ENCODE peak calls at places on chromosomes 16 and 17, in four cellular contexts. C is endodermal cell, Z is sigmoid colon, R is left ventricle myocardium inferior. P is an unnamed sample.
A peak's percentile ranks its signal among the peaks of the same experiment; 100 is the strongest.

GRCh38 chr17:66043419-66043818 is 148.5 kb downstream of the CEP112 start:
- DNase-seq in C (no peak), Z (no peak), R (no peak), P (no peak)

GRCh38 chr17:80586464-80587228 is 42.0 kb downstream of the RPTOR start:
- DNase-seq in C (no peak), Z (no peak), R (no peak), P (no peak)

GRCh38 chr17:44591223-44591622 is 33.9 kb downstream of the FZD2 start:
- DNase-seq in C (no peak), Z (no peak), R (no peak), P (peak; percentile 29)

GRCh38 chr16:17396762-17397498 is 73.8 kb downstream of the XYLT1 start:
- DNase-seq in C (no peak), Z (no peak), R (no peak), P (peak; percentile 19)

GRCh38 chr17:51006601-51007000 is 114.1 kb downstream of the SPAG9 start:
- DNase-seq in C (no peak), Z (no peak), R (no peak), P (peak; percentile 47)

GRCh38 chr16:54193656-54194007 is 93.0 kb downstream of the IRX3 start:
- DNase-seq in C (peak; percentile 95), Z (peak; percentile 76), R (peak; percentile 83), P (peak; percentile 93)

GRCh38 chr17:43771463-43771862 is 7.3 kb downstream of the DUSP3 start:
- DNase-seq in C (no peak), Z (no peak), R (no peak), P (no peak)

GRCh38 chr16:63629272-63629671 is 1492.6 kb downstream of the CDH11 start:
- DNase-seq in C (no peak), Z (no peak), R (no peak), P (no peak)

GRCh38 chr17:5610956-5611355 is 26.6 kb upstream of the NLRP1 start:
- DNase-seq in C (no peak), Z (no peak), R (no peak), P (no peak)

GRCh38 chr16:57266531-57267268 is 17.8 kb downstream of the PLLP start:
- DNase-seq in C (no peak), Z (no peak), R (no peak), P (peak; percentile 59)

GRCh38 chr17:66446419-66446818 is 144.0 kb downstream of the PRKCA start:
- DNase-seq in C (no peak), Z (no peak), R (no peak), P (no peak)

GRCh38 chr17:16304832-16305231 is 48.4 kb downstream of the CENPV start:
- DNase-seq in C (peak; percentile 80), Z (no peak), R (no peak), P (no peak)

GRCh38 chr16:19912445-19913305 is 28.0 kb upstream of the GPRC5B start:
- DNase-seq in C (peak; percentile 49), Z (no peak), R (no peak), P (no peak)

GRCh38 chr16:88552815-88553214 is 17.4 kb upstream of the ZC3H18 start:
- DNase-seq in C (no peak), Z (no peak), R (no peak), P (no peak)

GRCh38 chr16:79599256-79599836 is 1.2 kb downstream of the MAF start:
- DNase-seq in C (peak; percentile 84), Z (peak; percentile 66), R (peak; percentile 29), P (peak; percentile 91)

GRCh38 chr16:85715169-85716015 is 26.6 kb upstream of the GINS2 start:
- DNase-seq in C (no peak), Z (no peak), R (no peak), P (peak; percentile 65)

GRCh38 chr16:83215417-83216001 is 588.7 kb downstream of the CDH13 start:
- DNase-seq in C (peak; percentile 97), Z (no peak), R (no peak), P (peak; percentile 73)

GRCh38 chr17:67606896-67607604 is 110.7 kb upstream of the NOL11 start:
- DNase-seq in C (no peak), Z (no peak), R (no peak), P (no peak)

GRCh38 chr17:79082311-79083190 is 7.9 kb downstream of the ENGASE start:
- DNase-seq in C (peak; percentile 94), Z (no peak), R (peak; percentile 43), P (peak; percentile 97)

GRCh38 chr16:17817260-17817659 is 346.5 kb upstream of the XYLT1 start:
- DNase-seq in C (no peak), Z (no peak), R (no peak), P (no peak)

GRCh38 chr17:32142857-32143524 is 689 bp downstream of the RHOT1 start:
- DNase-seq in C (peak; percentile 96), Z (peak; percentile 70), R (peak; percentile 64), P (peak; percentile 93)

GRCh38 chr16:72285728-72286127 is 113.8 kb upstream of the PMFBP1 start:
- DNase-seq in C (no peak), Z (no peak), R (no peak), P (no peak)

GRCh38 chr16:2233046-2233775 is 3.0 kb upstream of the DNASE1L2 start:
- DNase-seq in C (no peak), Z (no peak), R (no peak), P (no peak)

GRCh38 chr16:30399435-30400186 is 4.4 kb downstream of the ZNF48 start:
- DNase-seq in C (peak; percentile 59), Z (no peak), R (no peak), P (peak; percentile 91)

DNA sequence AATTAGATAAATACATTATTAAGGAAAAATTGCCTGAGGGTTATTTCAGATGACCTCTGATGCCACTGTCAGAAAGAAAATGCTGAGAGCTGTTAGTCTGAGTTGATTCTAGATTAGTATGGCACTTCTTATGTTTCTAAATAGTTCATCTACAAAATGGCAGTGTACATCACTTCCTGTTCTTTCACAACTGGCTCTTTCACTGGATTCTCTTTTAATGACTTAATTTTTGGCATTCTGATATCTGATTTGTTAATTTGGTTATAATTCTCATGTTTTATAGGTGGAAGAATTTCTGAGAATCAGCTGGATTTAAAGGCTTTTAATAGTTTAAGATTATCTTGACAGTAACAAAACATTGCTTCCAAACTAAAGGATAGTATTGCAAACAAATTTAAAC is 3.3 kb downstream of the TAOK1 start:
- DNase-seq in C (no peak), Z (no peak), R (no peak), P (peak; percentile 64)
- H3K4me3 ChIP-seq in C (peak overlapping the region; percentile 96), Z (no peak overlapping the region), R (no peak overlapping the region), P (no peak overlapping the region)

GRCh38 chr16:6104423-6104822 is 1006.8 kb upstream of the EEF2KMT start:
- DNase-seq in C (no peak), Z (no peak), R (no peak), P (no peak)
- H3K4me1 ChIP-seq in C (no peaks in the 10 kb centered on the region), Z (no peaks in the 10 kb centered on the region), R (no peaks in the 10 kb centered on the region), P (no peaks in the 10 kb centered on the region)

GRCh38 chr17:77893144-77894044 is 65.1 kb upstream of the TNRC6C start:
- DNase-seq in C (no peak), Z (peak; percentile 48), R (no peak), P (peak; percentile 44)

GRCh38 chr17:77892031-77892430 is 66.5 kb upstream of the TNRC6C start:
- DNase-seq in C (no peak), Z (no peak), R (no peak), P (peak; percentile 49)

GRCh38 chr17:77894126-77894956 is 64.2 kb upstream of the TNRC6C start:
- DNase-seq in C (no peak), Z (peak; percentile 46), R (no peak), P (peak; percentile 61)

GRCh38 chr17:77891602-77892001 is 66.9 kb upstream of the TNRC6C start:
- DNase-seq in C (no peak), Z (peak; percentile 39), R (no peak), P (peak; percentile 43)

DNA sequence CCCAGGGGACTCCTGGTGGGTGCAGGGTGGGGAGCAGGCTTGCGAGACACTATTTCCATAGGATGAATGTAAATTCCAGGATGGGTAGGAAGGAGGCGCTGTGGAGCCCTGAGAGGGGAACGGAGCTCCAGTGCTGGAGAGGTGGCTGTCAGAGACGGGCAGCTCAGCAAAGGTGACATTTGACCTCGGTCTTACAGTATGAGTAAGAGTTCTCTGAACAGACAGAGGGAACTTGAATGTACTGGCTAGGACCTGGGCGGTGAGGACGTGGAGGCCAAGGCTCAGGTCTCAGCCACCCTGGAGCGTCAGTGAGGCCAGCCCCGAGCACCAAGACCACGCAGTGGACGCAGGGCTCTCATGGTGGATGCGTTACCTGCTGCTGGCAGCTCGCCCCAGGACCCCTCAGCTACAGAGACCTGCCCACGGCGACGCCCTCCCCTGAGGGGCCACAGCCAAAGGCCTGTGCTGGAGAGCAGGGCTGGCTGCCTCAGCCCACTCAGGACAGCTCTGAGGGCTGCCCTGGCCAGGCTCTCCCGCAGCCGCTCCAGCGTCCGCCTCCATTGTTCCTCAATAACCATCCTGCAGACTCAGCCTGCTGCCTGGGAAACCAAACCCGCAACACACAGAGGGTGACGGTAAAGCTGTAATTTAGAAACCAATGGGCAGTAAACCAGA is 65.9 kb upstream of the TNRC6C start:
- DNase-seq in C (peak; percentile 96), Z (peak; percentile 56), R (no peak), P (peak; percentile 82)
- H3K4me3 ChIP-seq in C (no peak overlapping the region), Z (no peak overlapping the region), R (no peak overlapping the region), P (no peak overlapping the region)

DNA sequence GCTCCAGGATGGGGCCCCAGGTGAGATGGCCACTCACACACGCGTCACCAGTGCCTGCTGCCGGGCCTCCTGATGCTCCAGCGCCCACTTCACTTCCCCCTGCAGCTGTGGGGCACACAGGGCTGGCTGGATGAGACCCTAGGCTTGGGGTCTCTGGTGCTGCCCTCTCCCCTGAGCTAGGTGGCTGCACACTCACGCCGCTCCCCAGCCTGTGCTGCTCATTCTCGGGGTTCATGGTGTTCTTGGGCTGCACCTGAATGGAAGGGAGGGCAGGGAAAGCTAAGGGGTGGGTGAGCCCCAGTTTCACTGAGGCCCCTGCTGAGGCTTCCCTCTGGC is 1.2 kb downstream of the CCDC78 start:
- DNase-seq in C (no peak), Z (no peak), R (no peak), P (no peak)
- H3K4me1 ChIP-seq in C (peaks cover 5% of the 10 kb centered on the region), Z (no peaks in the 10 kb centered on the region), R (peaks cover 48% of the 10 kb centered on the region), P (peaks cover 14% of the 10 kb centered on the region)